ENCODE peak calls at places on chromosome 14, in eight cellular contexts. One of them, this sample, is unnamed.

GRCh38 chr14:68800361-68800760 is 7.5 kb upstream of the ZFP36L1 start:
- DNase-seq in fibroblast of pulmonary artery: peak
- DNase-seq in ascending aorta: no peak
- DNase-seq in AG09309: no peak
- DNase-seq in heart right ventricle: no peak
- DNase-seq in PC-3: peak
- DNase-seq in IMR-90: no peak
- DNase-seq in bronchial epithelial cell: peak
- DNase-seq in this sample: no peak

GRCh38 chr14:64990291-64990690 is 3.6 kb downstream of the FNTB start:
- DNase-seq in fibroblast of pulmonary artery: no peak
- DNase-seq in bronchial epithelial cell: no peak
- DNase-seq in IMR-90: no peak
- DNase-seq in AG09309: no peak
- DNase-seq in heart right ventricle: no peak
- DNase-seq in ascending aorta: no peak
- DNase-seq in PC-3: no peak
- DNase-seq in this sample: no peak

GRCh38 chr14:58367296-58367695 is 28.4 kb upstream of the TOMM20L start:
- DNase-seq in ascending aorta: no peak
- DNase-seq in fibroblast of pulmonary artery: peak
- DNase-seq in IMR-90: no peak
- DNase-seq in heart right ventricle: no peak
- DNase-seq in bronchial epithelial cell: no peak
- DNase-seq in PC-3: no peak
- DNase-seq in AG09309: no peak
- DNase-seq in this sample: no peak

GRCh38 chr14:97077253-97077653 is 280.1 kb downstream of the VRK1 start:
- DNase-seq in ascending aorta: peak
- DNase-seq in PC-3: peak
- DNase-seq in heart right ventricle: peak
- DNase-seq in AG09309: peak
- DNase-seq in fibroblast of pulmonary artery: peak
- DNase-seq in bronchial epithelial cell: peak
- DNase-seq in IMR-90: no peak
- DNase-seq in this sample: peak

GRCh38 chr14:100375273-100375962 is 52.3 kb downstream of the SLC25A47 start:
- DNase-seq in bronchial epithelial cell: peak
- DNase-seq in AG09309: peak
- DNase-seq in IMR-90: peak
- DNase-seq in ascending aorta: peak
- DNase-seq in PC-3: peak
- DNase-seq in fibroblast of pulmonary artery: peak
- DNase-seq in heart right ventricle: peak
- DNase-seq in this sample: peak

GRCh38 chr14:29724991-29725390 is 202.7 kb downstream of the PRKD1 start:
- DNase-seq in AG09309: no peak
- DNase-seq in IMR-90: peak
- DNase-seq in heart right ventricle: no peak
- DNase-seq in PC-3: no peak
- DNase-seq in ascending aorta: no peak
- DNase-seq in fibroblast of pulmonary artery: peak
- DNase-seq in bronchial epithelial cell: peak
- DNase-seq in this sample: peak

GRCh38 chr14:103518416-103519042 is 4.1 kb downstream of the CKB start:
- DNase-seq in IMR-90: peak
- DNase-seq in fibroblast of pulmonary artery: peak
- DNase-seq in bronchial epithelial cell: no peak
- DNase-seq in ascending aorta: no peak
- DNase-seq in PC-3: peak
- DNase-seq in AG09309: no peak
- DNase-seq in heart right ventricle: peak
- DNase-seq in this sample: no peak

GRCh38 chr14:95948608-95949007 is 72.0 kb downstream of the TUNAR start:
- DNase-seq in AG09309: no peak
- DNase-seq in heart right ventricle: no peak
- DNase-seq in PC-3: no peak
- DNase-seq in IMR-90: no peak
- DNase-seq in bronchial epithelial cell: no peak
- DNase-seq in ascending aorta: no peak
- DNase-seq in fibroblast of pulmonary artery: no peak
- DNase-seq in this sample: peak

GRCh38 chr14:61472025-61472672 is 150.8 kb downstream of the PRKCH start:
- DNase-seq in fibroblast of pulmonary artery: peak
- DNase-seq in ascending aorta: no peak
- DNase-seq in bronchial epithelial cell: peak
- DNase-seq in AG09309: peak
- DNase-seq in PC-3: peak
- DNase-seq in IMR-90: peak
- DNase-seq in heart right ventricle: peak
- DNase-seq in this sample: peak

GRCh38 chr14:79645753-79646362 is 565.4 kb downstream of the DIO2 start:
- DNase-seq in IMR-90: no peak
- DNase-seq in ascending aorta: no peak
- DNase-seq in PC-3: no peak
- DNase-seq in bronchial epithelial cell: no peak
- DNase-seq in fibroblast of pulmonary artery: no peak
- DNase-seq in heart right ventricle: no peak
- DNase-seq in AG09309: no peak
- DNase-seq in this sample: no peak

GRCh38 chr14:59085207-59085739 is 103.2 kb upstream of the DAAM1 start:
- DNase-seq in bronchial epithelial cell: no peak
- DNase-seq in PC-3: no peak
- DNase-seq in fibroblast of pulmonary artery: no peak
- DNase-seq in IMR-90: no peak
- DNase-seq in AG09309: no peak
- DNase-seq in ascending aorta: no peak
- DNase-seq in heart right ventricle: no peak
- DNase-seq in this sample: no peak

GRCh38 chr14:70882771-70883492 is 24.3 kb upstream of the PCNX1 start:
- DNase-seq in heart right ventricle: no peak
- DNase-seq in bronchial epithelial cell: peak
- DNase-seq in AG09309: peak
- DNase-seq in ascending aorta: no peak
- DNase-seq in IMR-90: peak
- DNase-seq in PC-3: peak
- DNase-seq in fibroblast of pulmonary artery: peak
- DNase-seq in this sample: no peak

GRCh38 chr14:102183922-102184677 is 44.4 kb downstream of the WDR20 start:
- DNase-seq in bronchial epithelial cell: no peak
- DNase-seq in fibroblast of pulmonary artery: no peak
- DNase-seq in heart right ventricle: no peak
- DNase-seq in PC-3: no peak
- DNase-seq in ascending aorta: no peak
- DNase-seq in AG09309: no peak
- DNase-seq in IMR-90: no peak
- DNase-seq in this sample: no peak

GRCh38 chr14:71063351-71063750 is 156.1 kb downstream of the PCNX1 start:
- DNase-seq in heart right ventricle: no peak
- DNase-seq in AG09309: no peak
- DNase-seq in fibroblast of pulmonary artery: no peak
- DNase-seq in PC-3: peak
- DNase-seq in bronchial epithelial cell: peak
- DNase-seq in ascending aorta: no peak
- DNase-seq in IMR-90: no peak
- DNase-seq in this sample: no peak

GRCh38 chr14:92105073-92105844 is 1.1 kb downstream of the ATXN3 start:
- DNase-seq in AG09309: no peak
- DNase-seq in bronchial epithelial cell: no peak
- DNase-seq in fibroblast of pulmonary artery: no peak
- DNase-seq in PC-3: no peak
- DNase-seq in ascending aorta: no peak
- DNase-seq in IMR-90: peak
- DNase-seq in heart right ventricle: no peak
- DNase-seq in this sample: no peak

GRCh38 chr14:104117341-104118005 is 20.9 kb upstream of the KIF26A start:
- DNase-seq in AG09309: no peak
- DNase-seq in fibroblast of pulmonary artery: no peak
- DNase-seq in PC-3: no peak
- DNase-seq in heart right ventricle: peak
- DNase-seq in bronchial epithelial cell: no peak
- DNase-seq in ascending aorta: no peak
- DNase-seq in IMR-90: no peak
- DNase-seq in this sample: no peak

GRCh38 chr14:59215757-59216156 is 27.3 kb downstream of the DAAM1 start:
- DNase-seq in AG09309: no peak
- DNase-seq in PC-3: no peak
- DNase-seq in bronchial epithelial cell: no peak
- DNase-seq in fibroblast of pulmonary artery: no peak
- DNase-seq in IMR-90: no peak
- DNase-seq in heart right ventricle: no peak
- DNase-seq in ascending aorta: no peak
- DNase-seq in this sample: no peak

GRCh38 chr14:69153848-69154208 is 909 bp upstream of the DCAF5 start:
- DNase-seq in IMR-90: no peak
- DNase-seq in ascending aorta: no peak
- DNase-seq in fibroblast of pulmonary artery: no peak
- DNase-seq in AG09309: no peak
- DNase-seq in heart right ventricle: no peak
- DNase-seq in bronchial epithelial cell: no peak
- DNase-seq in PC-3: no peak
- DNase-seq in this sample: no peak

GRCh38 chr14:74619672-74620131 is 7.7 kb upstream of the LTBP2 start:
- DNase-seq in PC-3: peak
- DNase-seq in IMR-90: peak
- DNase-seq in ascending aorta: peak
- DNase-seq in fibroblast of pulmonary artery: peak
- DNase-seq in bronchial epithelial cell: peak
- DNase-seq in AG09309: peak
- DNase-seq in heart right ventricle: peak
- DNase-seq in this sample: peak

GRCh38 chr14:98623806-98624430 is 648.1 kb downstream of the BCL11B start:
- DNase-seq in PC-3: no peak
- DNase-seq in IMR-90: no peak
- DNase-seq in AG09309: no peak
- DNase-seq in fibroblast of pulmonary artery: no peak
- DNase-seq in heart right ventricle: no peak
- DNase-seq in ascending aorta: no peak
- DNase-seq in bronchial epithelial cell: no peak
- DNase-seq in this sample: no peak

GRCh38 chr14:64891173-64891838 is 11.6 kb upstream of the SPTB start:
- DNase-seq in PC-3: no peak
- DNase-seq in IMR-90: no peak
- DNase-seq in heart right ventricle: no peak
- DNase-seq in ascending aorta: no peak
- DNase-seq in AG09309: no peak
- DNase-seq in fibroblast of pulmonary artery: no peak
- DNase-seq in bronchial epithelial cell: no peak
- DNase-seq in this sample: no peak

GRCh38 chr14:104184911-104185499 is 46.6 kb downstream of the KIF26A start:
- DNase-seq in fibroblast of pulmonary artery: peak
- DNase-seq in IMR-90: no peak
- DNase-seq in heart right ventricle: peak
- DNase-seq in AG09309: no peak
- DNase-seq in PC-3: peak
- DNase-seq in ascending aorta: no peak
- DNase-seq in bronchial epithelial cell: peak
- DNase-seq in this sample: no peak

GRCh38 chr14:29752221-29752923 is 175.3 kb downstream of the PRKD1 start:
- DNase-seq in AG09309: no peak
- DNase-seq in fibroblast of pulmonary artery: no peak
- DNase-seq in bronchial epithelial cell: no peak
- DNase-seq in heart right ventricle: no peak
- DNase-seq in ascending aorta: no peak
- DNase-seq in IMR-90: no peak
- DNase-seq in PC-3: no peak
- DNase-seq in this sample: no peak

GRCh38 chr14:57179273-57179672 is 89.4 kb downstream of the EXOC5 start:
- DNase-seq in IMR-90: no peak
- DNase-seq in ascending aorta: no peak
- DNase-seq in AG09309: no peak
- DNase-seq in heart right ventricle: no peak
- DNase-seq in bronchial epithelial cell: no peak
- DNase-seq in PC-3: no peak
- DNase-seq in fibroblast of pulmonary artery: no peak
- DNase-seq in this sample: no peak

GRCh38 chr14:57182760-57183503 is 85.8 kb downstream of the EXOC5 start:
- DNase-seq in heart right ventricle: no peak
- DNase-seq in bronchial epithelial cell: peak
- DNase-seq in ascending aorta: no peak
- DNase-seq in PC-3: peak
- DNase-seq in fibroblast of pulmonary artery: peak
- DNase-seq in AG09309: no peak
- DNase-seq in IMR-90: peak
- DNase-seq in this sample: no peak
- TF ChIP-seq CTCF in heart right ventricle: no peak
- TF ChIP-seq CTCF in bronchial epithelial cell: peak
- TF ChIP-seq CTCF in ascending aorta: no peak
- TF ChIP-seq CTCF in PC-3: peak
- TF ChIP-seq CTCF in fibroblast of pulmonary artery: peak
- TF ChIP-seq CTCF in AG09309: peak
- TF ChIP-seq CTCF in IMR-90: peak
- TF ChIP-seq CTCF in this sample: peak

GRCh38 chr14:45940318-45940717 is 687.3 kb upstream of the MIS18BP1 start:
- DNase-seq in PC-3: peak
- DNase-seq in heart right ventricle: no peak
- DNase-seq in AG09309: no peak
- DNase-seq in bronchial epithelial cell: peak
- DNase-seq in fibroblast of pulmonary artery: no peak
- DNase-seq in IMR-90: no peak
- DNase-seq in ascending aorta: no peak
- DNase-seq in this sample: no peak

GRCh38 chr14:45939572-45939971 is 686.6 kb upstream of the MIS18BP1 start:
- DNase-seq in bronchial epithelial cell: no peak
- DNase-seq in AG09309: no peak
- DNase-seq in IMR-90: no peak
- DNase-seq in heart right ventricle: no peak
- DNase-seq in ascending aorta: no peak
- DNase-seq in PC-3: no peak
- DNase-seq in fibroblast of pulmonary artery: no peak
- DNase-seq in this sample: no peak
- H3K4me3 ChIP-seq in bronchial epithelial cell: no peak
- H3K4me3 ChIP-seq in AG09309: no peak
- H3K4me3 ChIP-seq in IMR-90: no peak
- H3K4me3 ChIP-seq in heart right ventricle: no peak
- H3K4me3 ChIP-seq in ascending aorta: no peak
- H3K4me3 ChIP-seq in PC-3: no peak
- H3K4me3 ChIP-seq in fibroblast of pulmonary artery: no peak
- H3K4me3 ChIP-seq in this sample: no peak

DNA sequence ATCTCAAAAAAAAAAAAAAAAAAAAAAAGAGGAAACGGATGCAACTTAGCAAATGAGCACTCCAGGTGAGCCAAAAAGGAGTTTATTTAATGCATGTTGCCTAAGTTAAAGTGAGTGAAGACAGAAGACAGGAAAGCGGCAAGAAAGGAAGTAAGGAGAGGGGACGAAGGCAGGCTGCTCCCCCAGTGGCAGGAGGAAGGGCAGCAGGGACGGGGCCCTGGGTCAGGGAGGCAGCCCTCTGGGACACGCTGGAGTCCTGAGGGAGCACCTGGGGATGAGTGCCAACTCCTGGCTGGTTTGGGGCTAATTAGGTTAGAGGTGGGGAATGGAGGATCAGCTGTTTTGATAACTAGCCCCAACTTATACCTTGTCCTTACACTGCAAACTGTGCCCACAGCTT is 37.0 kb upstream of the SPTLC2 start:
- DNase-seq in PC-3: no peak
- DNase-seq in AG09309: no peak
- DNase-seq in heart right ventricle: no peak
- DNase-seq in bronchial epithelial cell: no peak
- DNase-seq in fibroblast of pulmonary artery: no peak
- DNase-seq in IMR-90: no peak
- DNase-seq in ascending aorta: no peak
- DNase-seq in this sample: no peak
- TF ChIP-seq CTCF in PC-3: peak
- TF ChIP-seq CTCF in AG09309: no peak
- TF ChIP-seq CTCF in heart right ventricle: no peak
- TF ChIP-seq CTCF in bronchial epithelial cell: peak
- TF ChIP-seq CTCF in fibroblast of pulmonary artery: peak
- TF ChIP-seq CTCF in IMR-90: peak
- TF ChIP-seq CTCF in ascending aorta: no peak
- TF ChIP-seq CTCF in this sample: peak

GRCh38 chr14:73460691-73461127 is 2.4 kb upstream of the NUMB start:
- DNase-seq in IMR-90: peak
- DNase-seq in ascending aorta: no peak
- DNase-seq in bronchial epithelial cell: peak
- DNase-seq in heart right ventricle: no peak
- DNase-seq in AG09309: no peak
- DNase-seq in PC-3: peak
- DNase-seq in fibroblast of pulmonary artery: peak
- DNase-seq in this sample: no peak
- H3K4me3 ChIP-seq in IMR-90: no peak
- H3K4me3 ChIP-seq in ascending aorta: no peak
- H3K4me3 ChIP-seq in bronchial epithelial cell: no peak
- H3K4me3 ChIP-seq in heart right ventricle: no peak
- H3K4me3 ChIP-seq in AG09309: no peak
- H3K4me3 ChIP-seq in PC-3: no peak
- H3K4me3 ChIP-seq in fibroblast of pulmonary artery: no peak
- H3K4me3 ChIP-seq in this sample: no peak

This sample was measured in epithelial cell of proximal tubule.